ENCODE peak calls at places on chromosomes 4 and X, in ten cellular contexts. X is Peyer's patch, V is fibroblast of mammary gland, Z is fibroblast of the aortic adventitia, N is astrocyte of the spinal cord, S is WERI-Rb-1, D is tibial artery, U is heart left ventricle, Q is HepG2, L is ascending aorta. H is an unnamed sample.

GRCh38 chr4:3414421-3415279 is 27.1 kb upstream of the HGFAC start:
- DNase-seq in X (no peak), V (no peak), Z (no peak), N (no peak), S (peak; percentile 5), D (no peak), U (peak; percentile 60), Q (no peak), L (no peak), H (no peak)

GRCh38 chr4:18105023-18106011 is 83.8 kb upstream of the LCORL start:
- DNase-seq in X (no peak), V (peak; percentile 12), Z (no peak), N (no peak), S (no peak), D (no peak), U (no peak), Q (no peak), L (no peak), H (no peak)

GRCh38 chr4:5462896-5463295 is 245.5 kb downstream of the EVC2 start:
- DNase-seq in X (no peak), V (no peak), Z (no peak), N (no peak), S (no peak), D (no peak), U (no peak), Q (no peak), L (peak; percentile 40), H (no peak)

GRCh38 chr4:76087007-76087769 is 12.7 kb downstream of the ART3 start:
- DNase-seq in X (peak; percentile 70), V (peak; percentile 73), Z (peak; percentile 64), N (peak; percentile 53), S (peak; percentile 73), D (no peak), U (no peak), Q (peak; percentile 86), L (peak; percentile 64), H (peak; percentile 16)

GRCh38 chrX:40103565-40104323 is 6.0 kb upstream of the BCOR start:
- DNase-seq in X (no peak), V (no peak), Z (no peak), N (no peak), S (peak; percentile 36), D (no peak), U (no peak), Q (no peak), L (no peak), H (no peak)

GRCh38 chr4:59772740-59773139 is 1427.4 kb upstream of the ADGRL3 start:
- DNase-seq in X (no peak), V (no peak), Z (no peak), N (no peak), S (no peak), D (no peak), U (no peak), Q (no peak), L (no peak), H (no peak)

GRCh38 chr4:119729815-119730643 is 101.4 kb upstream of the PDE5A start:
- DNase-seq in X (peak; percentile 59), V (peak; percentile 87), Z (peak; percentile 97), N (peak; percentile 85), S (no peak), D (peak; percentile 43), U (no peak), Q (peak; percentile 68), L (peak; percentile 90), H (peak; percentile 60)

GRCh38 chr4:139740121-139740520 is 74.5 kb downstream of the MGST2 start:
- DNase-seq in X (no peak), V (no peak), Z (no peak), N (no peak), S (no peak), D (no peak), U (no peak), Q (no peak), L (no peak), H (no peak)

GRCh38 chr4:24559032-24559821 is 25.1 kb downstream of the DHX15 start:
- DNase-seq in X (no peak), V (no peak), Z (peak; percentile 62), N (no peak), S (no peak), D (no peak), U (no peak), Q (no peak), L (no peak), H (no peak)

GRCh38 chrX:103073442-103073841 is 9.5 kb upstream of the BEX1 start:
- DNase-seq in X (no peak), V (no peak), Z (peak; percentile 7), N (no peak), S (no peak), D (no peak), U (no peak), Q (no peak), L (no peak), H (no peak)

GRCh38 chrX:3811331-3812311 is 98.2 kb upstream of the PRKX start:
- DNase-seq in X (peak; percentile 71), V (peak; percentile 58), Z (peak; percentile 72), N (peak; percentile 56), S (peak; percentile 29), D (no peak), U (no peak), Q (peak; percentile 16), L (no peak), H (no peak)

GRCh38 chr4:151013944-151014343 is 1.1 kb downstream of the LRBA start:
- DNase-seq in X (no peak), V (no peak), Z (peak; percentile 5), N (no peak), S (no peak), D (no peak), U (no peak), Q (no peak), L (no peak), H (no peak)

GRCh38 chr4:61500883-61501282 is 300.8 kb downstream of the ADGRL3 start:
- DNase-seq in X (no peak), V (peak; percentile 22), Z (peak; percentile 27), N (no peak), S (peak; percentile 28), D (no peak), U (no peak), Q (no peak), L (no peak), H (no peak)

GRCh38 chr4:151688003-151688784 is 72.6 kb downstream of the GATB start:
- DNase-seq in X (no peak), V (no peak), Z (peak; percentile 52), N (no peak), S (no peak), D (no peak), U (no peak), Q (no peak), L (no peak), H (no peak)

GRCh38 chr4:168475745-168476144 is 4.5 kb downstream of the DDX60L start:
- DNase-seq in X (no peak), V (peak; percentile 11), Z (no peak), N (no peak), S (peak; percentile 44), D (no peak), U (no peak), Q (no peak), L (no peak), H (no peak)

GRCh38 chr4:156196722-156197121 is 243.1 kb upstream of the CTSO start:
- DNase-seq in X (no peak), V (no peak), Z (no peak), N (no peak), S (no peak), D (no peak), U (no peak), Q (no peak), L (no peak), H (no peak)

GRCh38 chrX:54785901-54786300 is 12.2 kb downstream of the ITIH6 start:
- DNase-seq in X (no peak), V (peak; percentile 10), Z (peak; percentile 13), N (no peak), S (peak; percentile 22), D (no peak), U (no peak), Q (peak; percentile 7), L (no peak), H (no peak)

DNA sequence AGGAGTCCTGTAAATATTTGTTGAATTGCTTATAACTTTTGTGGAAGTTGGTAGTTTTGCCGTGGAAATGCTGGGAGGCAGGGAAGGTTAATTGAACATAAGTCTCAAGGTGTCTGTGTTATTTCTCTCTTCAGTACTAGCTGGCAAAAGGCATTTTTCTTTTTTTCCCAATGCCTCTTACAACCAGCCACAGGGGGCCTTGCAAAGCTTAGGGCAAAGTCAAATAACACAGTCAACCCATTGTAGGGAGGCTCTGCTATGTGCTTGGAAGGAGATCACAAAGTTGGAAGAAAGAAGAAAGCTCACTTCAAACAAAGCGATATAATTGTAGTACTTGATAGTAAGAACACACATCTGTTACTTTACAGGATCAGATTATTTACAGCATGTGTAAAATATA is 802.6 kb downstream of the PDHA2 start:
- DNase-seq in X (no peak), V (no peak), Z (no peak), N (no peak), S (no peak), D (no peak), U (no peak), Q (no peak), L (no peak), H (no peak)
- TF ChIP-seq CTCF in X (no peak), V (no peak), Z (no peak), N (no peak), S (no peak), D (no peak), U (no peak), Q (no peak), L (no peak), H (no peak)

GRCh38 chrX:23333842-23334535 is 660 bp upstream of the PTCHD1 start:
- DNase-seq in X (no peak), V (no peak), Z (no peak), N (no peak), S (peak; percentile 35), D (no peak), U (no peak), Q (no peak), L (no peak), H (no peak)
- H3K4me3 ChIP-seq in X (peak overlapping the region; percentile 3), V (no peak overlapping the region), Z (no peak overlapping the region), N (no peak overlapping the region), S (peak overlapping the region; percentile 42), D (peak overlapping the region; percentile 67), U (no peak overlapping the region), Q (no peak overlapping the region), L (peak overlapping the region; percentile 45), H (peak overlapping the region; percentile 24)

DNA sequence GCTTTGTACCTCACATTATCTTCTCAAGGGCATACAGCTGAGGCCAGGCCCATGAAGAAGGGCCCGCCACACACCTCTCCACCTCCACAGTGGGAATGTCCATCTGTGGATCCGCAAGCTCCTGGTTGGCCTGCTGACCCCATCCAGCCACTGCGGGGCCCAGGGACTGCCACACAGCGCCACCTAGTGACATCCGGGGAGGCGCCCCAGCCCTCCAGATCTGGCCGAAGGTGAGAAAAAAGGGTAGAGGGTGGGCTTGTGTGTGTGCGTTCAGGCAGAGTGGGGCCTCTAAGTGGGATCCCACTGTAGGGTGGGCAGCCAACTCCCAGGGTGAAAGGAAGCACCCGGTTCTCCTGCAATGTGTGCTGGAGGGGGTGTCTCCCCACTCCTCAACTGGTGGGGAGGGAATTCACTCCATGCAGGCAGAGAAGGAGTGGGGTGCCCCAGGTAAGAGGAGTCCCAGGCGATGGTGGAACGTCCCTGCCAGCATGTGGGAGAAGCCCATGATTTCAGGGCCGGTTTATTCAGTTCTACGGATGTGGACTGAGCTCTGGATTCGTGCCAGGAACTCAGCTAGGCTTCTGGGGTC is 117.3 kb downstream of the ENPP6 start:
- DNase-seq in X (peak; percentile 49), V (no peak), Z (peak; percentile 21), N (peak; percentile 4), S (peak; percentile 77), D (no peak), U (peak; percentile 85), Q (no peak), L (no peak), H (no peak)
- TF ChIP-seq CTCF in X (peak; percentile 56), V (peak; percentile 44), Z (peak; percentile 77), N (peak; percentile 74), S (peak; percentile 93), D (peak; percentile 26), U (peak; percentile 91), Q (peak; percentile 36), L (no peak), H (no peak)

GRCh38 chr4:8858188-8858924 is 13.3 kb downstream of the HMX1 start:
- DNase-seq in X (no peak), V (no peak), Z (no peak), N (no peak), S (no peak), D (no peak), U (peak; percentile 47), Q (no peak), L (no peak), H (no peak)
- H3K4me3 ChIP-seq in X (no peak overlapping the region), V (no peak overlapping the region), Z (no peak overlapping the region), N (no peak overlapping the region), S (no peak overlapping the region), D (peak overlapping the region; percentile 32), U (no peak overlapping the region), Q (no peak overlapping the region), L (no peak overlapping the region), H (no peak overlapping the region)